ENCODE peak calls at places on chromosomes 7 and 10, in ten cellular contexts. One of them, this sample, is unnamed. For H3K27me3, the result is how much of the 10 kb centered on the place peaks cover.

GRCh38 chr7:84055904-84056615 is 138.5 kb downstream of the SEMA3A start:
- DNase-seq in CD8-positive, alpha-beta T cell: no peak
- DNase-seq in CD8-positive, alpha-beta memory T cell: no peak
- DNase-seq in IMR-90: no peak
- DNase-seq in transverse colon: no peak
- DNase-seq in stomach: no peak
- DNase-seq in breast epithelium: no peak
- DNase-seq in psoas muscle: no peak
- DNase-seq in right cardiac atrium: no peak
- DNase-seq in neural progenitor cell: no peak
- DNase-seq in this sample: no peak

GRCh38 chr10:11209810-11210141 is 192.1 kb downstream of the CELF2 start:
- DNase-seq in CD8-positive, alpha-beta T cell: no peak
- DNase-seq in CD8-positive, alpha-beta memory T cell: no peak
- DNase-seq in IMR-90: no peak
- DNase-seq in transverse colon: no peak
- DNase-seq in stomach: no peak
- DNase-seq in breast epithelium: no peak
- DNase-seq in psoas muscle: no peak
- DNase-seq in right cardiac atrium: no peak
- DNase-seq in neural progenitor cell: no peak
- DNase-seq in this sample: no peak

GRCh38 chr7:41104621-41105020 is 598.3 kb downstream of the INHBA start:
- DNase-seq in CD8-positive, alpha-beta T cell: no peak
- DNase-seq in CD8-positive, alpha-beta memory T cell: no peak
- DNase-seq in IMR-90: peak
- DNase-seq in transverse colon: no peak
- DNase-seq in stomach: no peak
- DNase-seq in breast epithelium: no peak
- DNase-seq in psoas muscle: no peak
- DNase-seq in right cardiac atrium: no peak
- DNase-seq in neural progenitor cell: no peak
- DNase-seq in this sample: no peak

GRCh38 chr10:43606323-43607198 is at the start of gene ZNF485:
- DNase-seq in CD8-positive, alpha-beta T cell: peak
- DNase-seq in CD8-positive, alpha-beta memory T cell: peak
- DNase-seq in IMR-90: peak
- DNase-seq in transverse colon: peak
- DNase-seq in stomach: peak
- DNase-seq in breast epithelium: peak
- DNase-seq in psoas muscle: peak
- DNase-seq in right cardiac atrium: peak
- DNase-seq in neural progenitor cell: peak
- DNase-seq in this sample: peak

GRCh38 chr10:470339-471003 is 219.0 kb downstream of the DIP2C start:
- DNase-seq in CD8-positive, alpha-beta T cell: peak
- DNase-seq in CD8-positive, alpha-beta memory T cell: peak
- DNase-seq in IMR-90: no peak
- DNase-seq in transverse colon: no peak
- DNase-seq in stomach: no peak
- DNase-seq in breast epithelium: no peak
- DNase-seq in psoas muscle: no peak
- DNase-seq in right cardiac atrium: no peak
- DNase-seq in neural progenitor cell: no peak
- DNase-seq in this sample: peak

GRCh38 chr10:74460812-74461211 is 309.8 kb downstream of the ADK start:
- DNase-seq in CD8-positive, alpha-beta T cell: no peak
- DNase-seq in CD8-positive, alpha-beta memory T cell: no peak
- DNase-seq in IMR-90: peak
- DNase-seq in transverse colon: no peak
- DNase-seq in stomach: no peak
- DNase-seq in breast epithelium: no peak
- DNase-seq in psoas muscle: no peak
- DNase-seq in right cardiac atrium: no peak
- DNase-seq in neural progenitor cell: no peak
- DNase-seq in this sample: no peak

GRCh38 chr10:18681366-18681765 is 22.1 kb downstream of the ARL5B start:
- DNase-seq in CD8-positive, alpha-beta T cell: no peak
- DNase-seq in CD8-positive, alpha-beta memory T cell: no peak
- DNase-seq in IMR-90: peak
- DNase-seq in transverse colon: no peak
- DNase-seq in stomach: no peak
- DNase-seq in breast epithelium: no peak
- DNase-seq in psoas muscle: no peak
- DNase-seq in right cardiac atrium: no peak
- DNase-seq in neural progenitor cell: no peak
- DNase-seq in this sample: no peak

GRCh38 chr10:15558136-15558535 is 161.6 kb downstream of the ITGA8 start:
- DNase-seq in CD8-positive, alpha-beta T cell: no peak
- DNase-seq in CD8-positive, alpha-beta memory T cell: no peak
- DNase-seq in IMR-90: peak
- DNase-seq in transverse colon: no peak
- DNase-seq in stomach: no peak
- DNase-seq in breast epithelium: no peak
- DNase-seq in psoas muscle: no peak
- DNase-seq in right cardiac atrium: no peak
- DNase-seq in neural progenitor cell: no peak
- DNase-seq in this sample: no peak

GRCh38 chr10:114573330-114574045 is 84.6 kb downstream of the ABLIM1 start:
- DNase-seq in CD8-positive, alpha-beta T cell: no peak
- DNase-seq in CD8-positive, alpha-beta memory T cell: no peak
- DNase-seq in IMR-90: no peak
- DNase-seq in transverse colon: no peak
- DNase-seq in stomach: no peak
- DNase-seq in breast epithelium: no peak
- DNase-seq in psoas muscle: no peak
- DNase-seq in right cardiac atrium: no peak
- DNase-seq in neural progenitor cell: no peak
- DNase-seq in this sample: no peak

GRCh38 chr10:114576132-114576487 is 82.0 kb downstream of the ABLIM1 start:
- DNase-seq in CD8-positive, alpha-beta T cell: no peak
- DNase-seq in CD8-positive, alpha-beta memory T cell: no peak
- DNase-seq in IMR-90: no peak
- DNase-seq in transverse colon: no peak
- DNase-seq in stomach: no peak
- DNase-seq in breast epithelium: no peak
- DNase-seq in psoas muscle: no peak
- DNase-seq in right cardiac atrium: no peak
- DNase-seq in neural progenitor cell: no peak
- DNase-seq in this sample: no peak

GRCh38 chr10:114577133-114577532 is 80.9 kb downstream of the ABLIM1 start:
- DNase-seq in CD8-positive, alpha-beta T cell: no peak
- DNase-seq in CD8-positive, alpha-beta memory T cell: no peak
- DNase-seq in IMR-90: peak
- DNase-seq in transverse colon: no peak
- DNase-seq in stomach: no peak
- DNase-seq in breast epithelium: no peak
- DNase-seq in psoas muscle: no peak
- DNase-seq in right cardiac atrium: no peak
- DNase-seq in neural progenitor cell: no peak
- DNase-seq in this sample: no peak

GRCh38 chr10:114576716-114577115 is 81.4 kb downstream of the ABLIM1 start:
- DNase-seq in CD8-positive, alpha-beta T cell: no peak
- DNase-seq in CD8-positive, alpha-beta memory T cell: no peak
- DNase-seq in IMR-90: no peak
- DNase-seq in transverse colon: no peak
- DNase-seq in stomach: no peak
- DNase-seq in breast epithelium: no peak
- DNase-seq in psoas muscle: no peak
- DNase-seq in right cardiac atrium: no peak
- DNase-seq in neural progenitor cell: no peak
- DNase-seq in this sample: no peak

GRCh38 chr10:114575417-114576131 is 82.5 kb downstream of the ABLIM1 start:
- DNase-seq in CD8-positive, alpha-beta T cell: no peak
- DNase-seq in CD8-positive, alpha-beta memory T cell: no peak
- DNase-seq in IMR-90: no peak
- DNase-seq in transverse colon: no peak
- DNase-seq in stomach: no peak
- DNase-seq in breast epithelium: no peak
- DNase-seq in psoas muscle: no peak
- DNase-seq in right cardiac atrium: no peak
- DNase-seq in neural progenitor cell: no peak
- DNase-seq in this sample: no peak
- H3K27ac ChIP-seq in CD8-positive, alpha-beta T cell: no peak
- H3K27ac ChIP-seq in CD8-positive, alpha-beta memory T cell: no peak
- H3K27ac ChIP-seq in IMR-90: no peak
- H3K27ac ChIP-seq in transverse colon: no peak
- H3K27ac ChIP-seq in stomach: no peak
- H3K27ac ChIP-seq in breast epithelium: peak
- H3K27ac ChIP-seq in psoas muscle: no peak
- H3K27ac ChIP-seq in right cardiac atrium: no peak
- H3K27ac ChIP-seq in neural progenitor cell: no peak
- H3K27ac ChIP-seq in this sample: no peak

GRCh38 chr7:140179339-140179738 is 2.6 kb upstream of the KDM7A start:
- DNase-seq in CD8-positive, alpha-beta T cell: no peak
- DNase-seq in CD8-positive, alpha-beta memory T cell: no peak
- DNase-seq in IMR-90: no peak
- DNase-seq in transverse colon: no peak
- DNase-seq in stomach: no peak
- DNase-seq in breast epithelium: no peak
- DNase-seq in psoas muscle: no peak
- DNase-seq in right cardiac atrium: no peak
- DNase-seq in neural progenitor cell: no peak
- DNase-seq in this sample: no peak

GRCh38 chr7:140174217-140174616 is 2.6 kb downstream of the KDM7A start:
- DNase-seq in CD8-positive, alpha-beta T cell: no peak
- DNase-seq in CD8-positive, alpha-beta memory T cell: no peak
- DNase-seq in IMR-90: no peak
- DNase-seq in transverse colon: no peak
- DNase-seq in stomach: no peak
- DNase-seq in breast epithelium: no peak
- DNase-seq in psoas muscle: no peak
- DNase-seq in right cardiac atrium: no peak
- DNase-seq in neural progenitor cell: no peak
- DNase-seq in this sample: no peak

GRCh38 chr7:140176811-140177702 is at the start of gene KDM7A:
- DNase-seq in CD8-positive, alpha-beta T cell: peak
- DNase-seq in CD8-positive, alpha-beta memory T cell: peak
- DNase-seq in IMR-90: peak
- DNase-seq in transverse colon: peak
- DNase-seq in stomach: peak
- DNase-seq in breast epithelium: peak
- DNase-seq in psoas muscle: peak
- DNase-seq in right cardiac atrium: peak
- DNase-seq in neural progenitor cell: peak
- DNase-seq in this sample: peak

GRCh38 chr7:140175221-140176218 is 1.3 kb downstream of the KDM7A start:
- DNase-seq in CD8-positive, alpha-beta T cell: peak
- DNase-seq in CD8-positive, alpha-beta memory T cell: peak
- DNase-seq in IMR-90: peak
- DNase-seq in transverse colon: peak
- DNase-seq in stomach: peak
- DNase-seq in breast epithelium: peak
- DNase-seq in psoas muscle: peak
- DNase-seq in right cardiac atrium: peak
- DNase-seq in neural progenitor cell: peak
- DNase-seq in this sample: peak

GRCh38 chr7:140176271-140176701 is 497 bp downstream of the KDM7A start:
- DNase-seq in CD8-positive, alpha-beta T cell: no peak
- DNase-seq in CD8-positive, alpha-beta memory T cell: peak
- DNase-seq in IMR-90: no peak
- DNase-seq in transverse colon: no peak
- DNase-seq in stomach: peak
- DNase-seq in breast epithelium: no peak
- DNase-seq in psoas muscle: peak
- DNase-seq in right cardiac atrium: peak
- DNase-seq in neural progenitor cell: peak
- DNase-seq in this sample: no peak
- H3K27me3 ChIP-seq in CD8-positive, alpha-beta T cell: under half
- H3K27me3 ChIP-seq in CD8-positive, alpha-beta memory T cell: under half
- H3K27me3 ChIP-seq in IMR-90: under half
- H3K27me3 ChIP-seq in transverse colon: under half
- H3K27me3 ChIP-seq in stomach: under half
- H3K27me3 ChIP-seq in breast epithelium: under half
- H3K27me3 ChIP-seq in psoas muscle: under half
- H3K27me3 ChIP-seq in right cardiac atrium: under half
- H3K27me3 ChIP-seq in neural progenitor cell: under half
- H3K27me3 ChIP-seq in this sample: under half

GRCh38 chr7:946256-946996 is 8.1 kb downstream of the ADAP1 start:
- DNase-seq in CD8-positive, alpha-beta T cell: no peak
- DNase-seq in CD8-positive, alpha-beta memory T cell: peak
- DNase-seq in IMR-90: no peak
- DNase-seq in transverse colon: peak
- DNase-seq in stomach: peak
- DNase-seq in breast epithelium: no peak
- DNase-seq in psoas muscle: peak
- DNase-seq in right cardiac atrium: peak
- DNase-seq in neural progenitor cell: no peak
- DNase-seq in this sample: no peak

GRCh38 chr7:945147-945555 is 9.3 kb downstream of the ADAP1 start:
- DNase-seq in CD8-positive, alpha-beta T cell: no peak
- DNase-seq in CD8-positive, alpha-beta memory T cell: peak
- DNase-seq in IMR-90: no peak
- DNase-seq in transverse colon: peak
- DNase-seq in stomach: no peak
- DNase-seq in breast epithelium: no peak
- DNase-seq in psoas muscle: no peak
- DNase-seq in right cardiac atrium: peak
- DNase-seq in neural progenitor cell: no peak
- DNase-seq in this sample: no peak

GRCh38 chr7:949021-949934 is 5.2 kb downstream of the ADAP1 start:
- DNase-seq in CD8-positive, alpha-beta T cell: no peak
- DNase-seq in CD8-positive, alpha-beta memory T cell: peak
- DNase-seq in IMR-90: no peak
- DNase-seq in transverse colon: peak
- DNase-seq in stomach: peak
- DNase-seq in breast epithelium: peak
- DNase-seq in psoas muscle: peak
- DNase-seq in right cardiac atrium: peak
- DNase-seq in neural progenitor cell: no peak
- DNase-seq in this sample: no peak

GRCh38 chr7:945556-946255 is 8.8 kb downstream of the ADAP1 start:
- DNase-seq in CD8-positive, alpha-beta T cell: no peak
- DNase-seq in CD8-positive, alpha-beta memory T cell: peak
- DNase-seq in IMR-90: no peak
- DNase-seq in transverse colon: peak
- DNase-seq in stomach: peak
- DNase-seq in breast epithelium: peak
- DNase-seq in psoas muscle: peak
- DNase-seq in right cardiac atrium: peak
- DNase-seq in neural progenitor cell: no peak
- DNase-seq in this sample: no peak

DNA sequence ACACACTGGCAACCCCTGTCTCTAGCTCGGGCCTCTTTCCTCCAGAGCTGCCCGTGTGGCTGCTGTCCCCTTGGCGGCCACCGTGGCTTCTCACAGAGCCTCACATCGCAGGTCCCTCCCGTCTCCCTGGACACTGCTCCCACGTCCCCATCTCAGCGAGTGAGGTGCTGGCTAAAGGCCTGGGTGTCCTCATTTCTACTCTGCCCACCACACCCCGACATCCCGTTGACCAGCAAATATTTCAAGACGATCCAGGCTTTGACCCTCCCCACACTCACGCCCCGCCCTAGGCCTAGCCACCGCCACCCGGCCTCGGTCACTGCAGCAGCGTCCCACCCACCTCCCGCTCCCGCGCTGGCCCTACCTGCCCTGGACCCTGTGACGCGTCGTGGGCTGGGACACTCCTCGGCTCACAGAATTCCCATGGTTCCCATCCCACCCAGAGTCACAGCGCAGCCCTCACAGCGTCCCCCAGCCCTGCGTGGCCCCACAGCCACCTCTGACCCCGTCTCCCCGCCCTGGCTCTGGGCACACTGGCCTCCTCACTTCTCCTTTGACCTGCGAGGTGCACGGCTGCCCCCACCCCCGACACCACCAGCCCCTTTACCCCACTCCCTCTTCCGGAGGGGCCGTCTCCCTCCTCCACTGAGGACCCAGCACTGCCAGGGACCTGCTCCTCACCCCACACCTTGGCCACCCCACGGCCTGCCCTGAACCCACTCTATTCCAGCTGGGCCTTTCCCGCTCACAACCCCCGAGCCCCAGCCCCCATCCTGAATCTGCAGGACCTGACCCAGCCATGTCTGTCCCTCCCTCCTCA is 6.9 kb downstream of the ADAP1 start:
- DNase-seq in CD8-positive, alpha-beta T cell: no peak
- DNase-seq in CD8-positive, alpha-beta memory T cell: peak
- DNase-seq in IMR-90: no peak
- DNase-seq in transverse colon: peak
- DNase-seq in stomach: no peak
- DNase-seq in breast epithelium: no peak
- DNase-seq in psoas muscle: peak
- DNase-seq in right cardiac atrium: peak
- DNase-seq in neural progenitor cell: no peak
- DNase-seq in this sample: no peak
- H3K27ac ChIP-seq in CD8-positive, alpha-beta T cell: no peak
- H3K27ac ChIP-seq in CD8-positive, alpha-beta memory T cell: no peak
- H3K27ac ChIP-seq in IMR-90: no peak
- H3K27ac ChIP-seq in transverse colon: peak
- H3K27ac ChIP-seq in stomach: no peak
- H3K27ac ChIP-seq in breast epithelium: no peak
- H3K27ac ChIP-seq in psoas muscle: no peak
- H3K27ac ChIP-seq in right cardiac atrium: no peak
- H3K27ac ChIP-seq in neural progenitor cell: no peak
- H3K27ac ChIP-seq in this sample: no peak

GRCh38 chr10:69973678-69974077 is 79.0 kb upstream of the MACROH2A2 start:
- DNase-seq in CD8-positive, alpha-beta T cell: no peak
- DNase-seq in CD8-positive, alpha-beta memory T cell: no peak
- DNase-seq in IMR-90: peak
- DNase-seq in transverse colon: no peak
- DNase-seq in stomach: no peak
- DNase-seq in breast epithelium: no peak
- DNase-seq in psoas muscle: no peak
- DNase-seq in right cardiac atrium: no peak
- DNase-seq in neural progenitor cell: no peak
- DNase-seq in this sample: no peak

GRCh38 chr10:69972951-69973350 is 79.7 kb upstream of the MACROH2A2 start:
- DNase-seq in CD8-positive, alpha-beta T cell: no peak
- DNase-seq in CD8-positive, alpha-beta memory T cell: no peak
- DNase-seq in IMR-90: peak
- DNase-seq in transverse colon: no peak
- DNase-seq in stomach: no peak
- DNase-seq in breast epithelium: no peak
- DNase-seq in psoas muscle: no peak
- DNase-seq in right cardiac atrium: no peak
- DNase-seq in neural progenitor cell: no peak
- DNase-seq in this sample: no peak

GRCh38 chr10:69979177-69979576 is 73.5 kb upstream of the MACROH2A2 start:
- DNase-seq in CD8-positive, alpha-beta T cell: no peak
- DNase-seq in CD8-positive, alpha-beta memory T cell: no peak
- DNase-seq in IMR-90: no peak
- DNase-seq in transverse colon: no peak
- DNase-seq in stomach: no peak
- DNase-seq in breast epithelium: no peak
- DNase-seq in psoas muscle: no peak
- DNase-seq in right cardiac atrium: no peak
- DNase-seq in neural progenitor cell: no peak
- DNase-seq in this sample: no peak

GRCh38 chr10:69976795-69977546 is 75.7 kb upstream of the MACROH2A2 start:
- DNase-seq in CD8-positive, alpha-beta T cell: no peak
- DNase-seq in CD8-positive, alpha-beta memory T cell: no peak
- DNase-seq in IMR-90: no peak
- DNase-seq in transverse colon: no peak
- DNase-seq in stomach: no peak
- DNase-seq in breast epithelium: no peak
- DNase-seq in psoas muscle: no peak
- DNase-seq in right cardiac atrium: no peak
- DNase-seq in neural progenitor cell: no peak
- DNase-seq in this sample: no peak

DNA sequence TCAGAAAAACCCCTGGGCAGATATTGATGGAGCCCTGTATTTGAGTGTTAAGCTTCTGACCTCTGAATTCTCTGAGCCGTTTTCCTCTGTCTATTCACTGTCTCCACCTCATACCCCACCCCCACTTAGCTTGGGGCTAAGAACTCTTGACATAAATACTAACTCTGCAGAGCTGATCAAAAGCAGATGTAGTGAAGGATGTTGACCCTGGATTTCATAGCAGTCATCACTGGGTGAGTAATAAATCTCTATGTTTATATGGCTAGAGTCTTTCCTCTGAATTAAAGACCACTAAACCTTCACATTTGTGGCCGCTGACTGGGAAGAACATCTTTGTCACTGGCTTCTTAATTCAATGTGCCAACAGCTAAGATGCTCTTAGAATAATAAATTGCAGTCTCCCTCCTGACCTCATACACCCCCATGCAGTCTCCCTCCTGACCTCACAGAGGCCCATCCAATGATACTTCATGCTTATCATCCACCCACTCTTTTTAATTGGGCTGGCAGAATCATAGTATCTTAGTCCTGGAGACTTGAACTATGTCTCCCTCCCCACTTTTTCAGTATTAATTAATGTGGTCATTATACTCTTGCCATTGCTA is 78.0 kb upstream of the MACROH2A2 start:
- DNase-seq in CD8-positive, alpha-beta T cell: no peak
- DNase-seq in CD8-positive, alpha-beta memory T cell: no peak
- DNase-seq in IMR-90: peak
- DNase-seq in transverse colon: no peak
- DNase-seq in stomach: no peak
- DNase-seq in breast epithelium: no peak
- DNase-seq in psoas muscle: no peak
- DNase-seq in right cardiac atrium: no peak
- DNase-seq in neural progenitor cell: no peak
- DNase-seq in this sample: no peak
- H3K27me3 ChIP-seq in CD8-positive, alpha-beta T cell: under half
- H3K27me3 ChIP-seq in CD8-positive, alpha-beta memory T cell: under half
- H3K27me3 ChIP-seq in IMR-90: under half
- H3K27me3 ChIP-seq in transverse colon: under half
- H3K27me3 ChIP-seq in stomach: under half
- H3K27me3 ChIP-seq in breast epithelium: under half
- H3K27me3 ChIP-seq in psoas muscle: under half
- H3K27me3 ChIP-seq in right cardiac atrium: under half
- H3K27me3 ChIP-seq in neural progenitor cell: under half
- H3K27me3 ChIP-seq in this sample: under half